ENCODE peak calls at places on chromosome 18, in six cellular contexts. R is fibroblast of pulmonary artery, Q is mesothelial cell of epicardium, L is cardiac fibroblast, U is amniotic stem cell, G is posterior vena cava. O is an unnamed sample.

GRCh38 chr18:80154293-80154692 is 45.2 kb downstream of the ADNP2 start:
- DNase-seq in R (peak), Q (no peak), L (peak), U (no peak), G (no peak), O (no peak)

GRCh38 chr18:60247103-60247502 is 125.5 kb downstream of the MC4R start:
- DNase-seq in R (no peak), Q (no peak), L (no peak), U (no peak), G (no peak), O (no peak)

GRCh38 chr18:25230658-25231326 is 121.2 kb downstream of the ZNF521 start:
- DNase-seq in R (peak), Q (no peak), L (peak), U (peak), G (peak), O (no peak)

GRCh38 chr18:3903341-3903740 is 453.4 kb downstream of the TGIF1 start:
- DNase-seq in R (peak), Q (no peak), L (peak), U (peak), G (no peak), O (no peak)

GRCh38 chr18:57910817-57911216 is 107.7 kb upstream of the ATP8B1 start:
- DNase-seq in R (no peak), Q (no peak), L (no peak), U (no peak), G (no peak), O (no peak)

GRCh38 chr18:21314721-21315120 is 72.7 kb downstream of the GREB1L start:
- DNase-seq in R (no peak), Q (no peak), L (no peak), U (no peak), G (no peak), O (no peak)

GRCh38 chr18:76383636-76384035 is 111.4 kb downstream of the ZNF516 start:
- DNase-seq in R (no peak), Q (no peak), L (no peak), U (no peak), G (no peak), O (no peak)

GRCh38 chr18:78512080-78512601 is 467.5 kb upstream of the SALL3 start:
- DNase-seq in R (no peak), Q (no peak), L (no peak), U (no peak), G (no peak), O (no peak)

GRCh38 chr18:57898506-57899124 is 95.5 kb upstream of the ATP8B1 start:
- DNase-seq in R (peak), Q (no peak), L (peak), U (peak), G (no peak), O (no peak)

GRCh38 chr18:12329125-12329698 is 21.2 kb downstream of the TUBB6 start:
- DNase-seq in R (no peak), Q (no peak), L (no peak), U (no peak), G (no peak), O (no peak)

GRCh38 chr18:10752407-10752806 is 226.6 kb downstream of the NAPG start:
- DNase-seq in R (no peak), Q (no peak), L (no peak), U (no peak), G (no peak), O (no peak)

GRCh38 chr18:68121826-68122225 is 593.1 kb downstream of the TMX3 start:
- DNase-seq in R (peak), Q (no peak), L (peak), U (no peak), G (no peak), O (no peak)

GRCh38 chr18:46418657-46419260 is 238.3 kb downstream of the LOXHD1 start:
- DNase-seq in R (no peak), Q (no peak), L (no peak), U (no peak), G (peak), O (no peak)

GRCh38 chr18:45774065-45774521 is 50.1 kb downstream of the SLC14A1 start:
- DNase-seq in R (peak), Q (no peak), L (peak), U (no peak), G (no peak), O (no peak)

GRCh38 chr18:63162271-63163014 is 157.1 kb downstream of the BCL2 start:
- DNase-seq in R (peak), Q (no peak), L (peak), U (no peak), G (no peak), O (no peak)

GRCh38 chr18:77223653-77224052 is 26.0 kb upstream of the GALR1 start:
- DNase-seq in R (peak), Q (no peak), L (peak), U (no peak), G (no peak), O (no peak)

GRCh38 chr18:62437520-62438329 is 85.1 kb upstream of the ZCCHC2 start:
- DNase-seq in R (no peak), Q (no peak), L (peak), U (no peak), G (no peak), O (no peak)

GRCh38 chr18:68426731-68427315 is 288.1 kb downstream of the TMX3 start:
- DNase-seq in R (no peak), Q (no peak), L (no peak), U (no peak), G (no peak), O (no peak)

GRCh38 chr18:6058941-6059340 is 163.6 kb upstream of the TMEM200C start:
- DNase-seq in R (peak), Q (no peak), L (peak), U (no peak), G (no peak), O (no peak)

GRCh38 chr18:73577365-73577764 is 570.3 kb downstream of the FBXO15 start:
- DNase-seq in R (peak), Q (no peak), L (peak), U (no peak), G (no peak), O (no peak)

GRCh38 chr18:75208055-75208835 is 694 bp downstream of the PTGR3 start:
- DNase-seq in R (peak), Q (peak), L (peak), U (no peak), G (peak), O (no peak)

GRCh38 chr18:2994603-2995432 is 18.1 kb downstream of the LPIN2 start:
- DNase-seq in R (no peak), Q (no peak), L (no peak), U (no peak), G (no peak), O (no peak)

GRCh38 chr18:38886235-38886634 is 1320.6 kb upstream of the CELF4 start:
- DNase-seq in R (no peak), Q (no peak), L (no peak), U (no peak), G (no peak), O (no peak)

GRCh38 chr18:23945416-23946079 is 69.0 kb upstream of the TTC39C start:
- DNase-seq in R (no peak), Q (no peak), L (no peak), U (no peak), G (no peak), O (no peak)

GRCh38 chr18:76672627-76673026 is 149.7 kb upstream of the ZNF236 start:
- DNase-seq in R (peak), Q (no peak), L (peak), U (no peak), G (no peak), O (no peak)

GRCh38 chr18:60413944-60414547 is 41.5 kb upstream of the MC4R start:
- DNase-seq in R (peak), Q (no peak), L (no peak), U (no peak), G (no peak), O (no peak)

GRCh38 chr18:73879771-73880170 is 267.9 kb downstream of the FBXO15 start:
- DNase-seq in R (peak), Q (no peak), L (peak), U (peak), G (no peak), O (no peak)

GRCh38 chr18:31954349-31954748 is 11.4 kb upstream of the TRAPPC8 start:
- DNase-seq in R (peak), Q (no peak), L (peak), U (no peak), G (no peak), O (no peak)

GRCh38 chr18:59219672-59220163 is at the start of gene GRP:
- DNase-seq in R (no peak), Q (no peak), L (no peak), U (no peak), G (peak), O (no peak)

GRCh38 chr18:78242307-78242643 is 737.3 kb upstream of the SALL3 start:
- DNase-seq in R (peak), Q (no peak), L (peak), U (no peak), G (no peak), O (no peak)

GRCh38 chr18:49096021-49096420 is 145.3 kb upstream of the SMAD7 start:
- DNase-seq in R (no peak), Q (no peak), L (no peak), U (no peak), G (no peak), O (no peak)

GRCh38 chr18:56402872-56403516 is 235.4 kb downstream of the TXNL1 start:
- DNase-seq in R (peak), Q (no peak), L (peak), U (peak), G (no peak), O (no peak)

O was measured in chondrocyte.